ENCODE peak calls at places on chromosomes 6 and 20, in five cellular contexts. H, E, Y, S and D are unnamed samples.

GRCh38 chr20:33656010-33656782 is 5.9 kb upstream of the C20orf144 start:
- DNase-seq in H (no peak), E (peak), Y (no peak), S (no peak), D (no peak)

GRCh38 chr6:29758761-29759160 is 35.5 kb downstream of the HLA-F start:
- DNase-seq in H (no peak), E (no peak), Y (no peak), S (no peak), D (no peak)

GRCh38 chr6:24004062-24004461 is 122.0 kb upstream of the NRSN1 start:
- DNase-seq in H (no peak), E (no peak), Y (no peak), S (no peak), D (no peak)

GRCh38 chr20:62143976-62144825 is 632 bp downstream of the SS18L1 start:
- DNase-seq in H (peak), E (peak), Y (peak), S (peak), D (peak)

GRCh38 chr6:16286151-16286522 is 47.8 kb downstream of the GMPR start:
- DNase-seq in H (peak), E (peak), Y (peak), S (peak), D (peak)

GRCh38 chr6:137883400-137883888 is 16.4 kb downstream of the TNFAIP3 start:
- DNase-seq in H (no peak), E (no peak), Y (no peak), S (no peak), D (no peak)

GRCh38 chr20:62804021-62804631 is 509 bp upstream of the OGFR start:
- DNase-seq in H (peak), E (no peak), Y (peak), S (no peak), D (no peak)

GRCh38 chr20:62804632-62805364 is at the start of gene OGFR:
- DNase-seq in H (peak), E (peak), Y (peak), S (no peak), D (peak)

GRCh38 chr20:12072221-12072944 is 154.7 kb downstream of the BTBD3 start:
- DNase-seq in H (no peak), E (no peak), Y (no peak), S (no peak), D (no peak)

GRCh38 chr6:903746-904145 is 210.8 kb upstream of the EXOC2 start:
- DNase-seq in H (no peak), E (no peak), Y (no peak), S (no peak), D (no peak)

GRCh38 chr6:164144316-164144715 is 729.8 kb downstream of the QKI start:
- DNase-seq in H (no peak), E (no peak), Y (no peak), S (no peak), D (no peak)

GRCh38 chr20:8227293-8227692 is 95.2 kb downstream of the PLCB1 start:
- DNase-seq in H (no peak), E (no peak), Y (no peak), S (no peak), D (no peak)

GRCh38 chr6:143842468-143842901 is 653 bp upstream of the LTV1 start:
- DNase-seq in H (peak), E (no peak), Y (no peak), S (no peak), D (no peak)

GRCh38 chr6:138509371-138509770 is 10.1 kb upstream of the NHSL1 start:
- DNase-seq in H (peak), E (no peak), Y (peak), S (no peak), D (peak)

GRCh38 chr6:20028143-20028542 is 184.1 kb downstream of the MBOAT1 start:
- DNase-seq in H (no peak), E (no peak), Y (no peak), S (no peak), D (no peak)

GRCh38 chr20:17620371-17621228 is 50.7 kb downstream of the DSTN start:
- DNase-seq in H (no peak), E (peak), Y (no peak), S (no peak), D (no peak)

GRCh38 chr6:62229231-62229630 is 56.8 kb downstream of the KHDRBS2 start:
- DNase-seq in H (no peak), E (no peak), Y (no peak), S (no peak), D (no peak)

GRCh38 chr6:152151930-152152329 is 344.4 kb downstream of the ESR1 start:
- DNase-seq in H (no peak), E (no peak), Y (no peak), S (peak), D (no peak)

GRCh38 chr6:153038378-153038777 is 35.9 kb upstream of the MTRF1L start:
- DNase-seq in H (no peak), E (no peak), Y (no peak), S (no peak), D (no peak)

GRCh38 chr6:116631379-116631990 is 15.2 kb downstream of the RSPH4A start:
- DNase-seq in H (peak), E (no peak), Y (no peak), S (no peak), D (peak)

GRCh38 chr20:37298190-37298939 is 8.9 kb downstream of the MANBAL start:
- DNase-seq in H (no peak), E (no peak), Y (no peak), S (no peak), D (no peak)

GRCh38 chr20:20000223-20000968 is 16.8 kb upstream of the NAA20 start:
- DNase-seq in H (no peak), E (no peak), Y (no peak), S (no peak), D (no peak)

GRCh38 chr20:49450281-49450707 is 32.2 kb downstream of the KCNB1 start:
- DNase-seq in H (no peak), E (no peak), Y (no peak), S (peak), D (no peak)

GRCh38 chr20:49403911-49404310 is 78.6 kb downstream of the KCNB1 start:
- DNase-seq in H (no peak), E (no peak), Y (no peak), S (no peak), D (no peak)

GRCh38 chr20:1489764-1490436 is 1.3 kb downstream of the SIRPB2 start:
- DNase-seq in H (no peak), E (no peak), Y (no peak), S (no peak), D (no peak)

GRCh38 chr6:135291288-135292116 is 110.4 kb downstream of the MYB start:
- DNase-seq in H (no peak), E (no peak), Y (no peak), S (no peak), D (no peak)

GRCh38 chr20:17873410-17874270 is 95.0 kb downstream of the SNX5 start:
- DNase-seq in H (no peak), E (peak), Y (no peak), S (peak), D (no peak)

GRCh38 chr20:48338717-48339116 is 489.1 kb downstream of the PREX1 start:
- DNase-seq in H (no peak), E (no peak), Y (no peak), S (no peak), D (no peak)

GRCh38 chr6:52538252-52538905 is 38.5 kb downstream of the TRAM2 start:
- DNase-seq in H (no peak), E (no peak), Y (no peak), S (no peak), D (no peak)

GRCh38 chr6:136415351-136416005 is 125.8 kb upstream of the BCLAF1 start:
- DNase-seq in H (no peak), E (no peak), Y (peak), S (no peak), D (no peak)

GRCh38 chr6:47922391-47922790 is 140.6 kb downstream of the OPN5 start:
- DNase-seq in H (no peak), E (no peak), Y (no peak), S (peak), D (no peak)

GRCh38 chr20:10946124-10946880 is 272.5 kb upstream of the JAG1 start:
- DNase-seq in H (peak), E (no peak), Y (no peak), S (no peak), D (peak)